ENCODE peak calls at places on chromosomes 13 and 19, in seven cellular contexts. V, J, Y, P, H, A and G are unnamed samples.

GRCh38 chr13:48976677-48977625 is 1.2 kb downstream of the FNDC3A start:
- DNase-seq in V (no peak), J (no peak), Y (no peak), P (no peak), H (no peak), A (no peak), G (no peak)

GRCh38 chr19:18591735-18592385 is 3.3 kb downstream of the REX1BD start:
- DNase-seq in V (no peak), J (no peak), Y (no peak), P (no peak), H (no peak), A (no peak), G (no peak)

GRCh38 chr19:29858000-29858596 is 46.3 kb downstream of the CCNE1 start:
- DNase-seq in V (peak; percentile 46), J (no peak), Y (peak; percentile 61), P (peak; percentile 80), H (no peak), A (no peak), G (no peak)

GRCh38 chr19:32631381-32631780 is 43.6 kb downstream of the ANKRD27 start:
- DNase-seq in V (no peak), J (no peak), Y (no peak), P (no peak), H (no peak), A (no peak), G (no peak)

GRCh38 chr13:27411393-27411792 is 13.0 kb upstream of the GTF3A start:
- DNase-seq in V (no peak), J (no peak), Y (no peak), P (no peak), H (no peak), A (no peak), G (no peak)

GRCh38 chr19:13302521-13303270 is 152.5 kb downstream of the IER2 start:
- DNase-seq in V (no peak), J (no peak), Y (no peak), P (no peak), H (no peak), A (no peak), G (no peak)

GRCh38 chr19:1466018-1466460 is 13.0 kb downstream of the C19orf25 start:
- DNase-seq in V (no peak), J (no peak), Y (no peak), P (peak; percentile 14), H (no peak), A (no peak), G (no peak)

GRCh38 chr19:33722456-33723239 is 74.0 kb upstream of the KCTD15 start:
- DNase-seq in V (no peak), J (no peak), Y (no peak), P (no peak), H (no peak), A (no peak), G (peak; percentile 30)